ENCODE peak calls at places on chromosome 19, in six cellular contexts. K is prostate gland; X is activated CD8-positive, alpha-beta T cell treated with anti-CD3 and anti-CD28 coated beads for 36 hours; O is HEK293T; G is hypothalamus; V is stimulated activated CD8-positive, alpha-beta memory T cell treated with anti-CD3 and anti-CD28 coated beads, Interleukin-7, amount 100 ng/mL, for 1 hour. E is an unnamed sample.

GRCh38 chr19:3783660-3784584 is 2.3 kb downstream of the MATK start:
- DNase-seq in K (no peak), X (peak; percentile 71), O (no peak), G (no peak), V (no peak), E (peak; percentile 48)

GRCh38 chr19:18848860-18849661 is 17.3 kb downstream of the UPF1 start:
- DNase-seq in K (peak; percentile 61), X (no peak), O (no peak), G (peak; percentile 28), V (no peak), E (peak; percentile 47)

GRCh38 chr19:48513289-48514122 is 1.9 kb upstream of the LMTK3 start:
- DNase-seq in K (peak; percentile 72), X (peak; percentile 88), O (peak; percentile 81), G (peak; percentile 74), V (no peak), E (peak; percentile 75)

GRCh38 chr19:7605490-7606222 is 10.0 kb downstream of the CAMSAP3 start:
- DNase-seq in K (no peak), X (peak; percentile 63), O (peak; percentile 93), G (no peak), V (no peak), E (peak; percentile 94)

GRCh38 chr19:46616631-46617322 is 8.1 kb downstream of the PTGIR start:
- DNase-seq in K (peak; percentile 70), X (peak; percentile 90), O (peak; percentile 74), G (no peak), V (no peak), E (peak; percentile 67)

GRCh38 chr19:44111910-44112463 is 1.2 kb upstream of the ZNF225 start:
- DNase-seq in K (no peak), X (peak; percentile 41), O (no peak), G (no peak), V (no peak), E (peak; percentile 18)

GRCh38 chr19:12749938-12750521 is 1.6 kb upstream of the BEST2 start:
- DNase-seq in K (no peak), X (no peak), O (no peak), G (no peak), V (no peak), E (no peak)

GRCh38 chr19:4537953-4538600 is 1.8 kb downstream of the LRG1 start:
- DNase-seq in K (no peak), X (no peak), O (no peak), G (no peak), V (no peak), E (no peak)

GRCh38 chr19:35090160-35090794 is 25.3 kb upstream of the FXYD3 start:
- DNase-seq in K (peak; percentile 73), X (peak; percentile 66), O (peak; percentile 81), G (peak; percentile 21), V (no peak), E (peak; percentile 84)

GRCh38 chr19:33312065-33312464 is 9.7 kb upstream of the CEBPA start:
- DNase-seq in K (no peak), X (no peak), O (no peak), G (no peak), V (no peak), E (no peak)

GRCh38 chr19:18428837-18429674 is 8.9 kb downstream of the ISYNA1 start:
- DNase-seq in K (no peak), X (peak; percentile 92), O (peak; percentile 87), G (peak; percentile 54), V (peak; percentile 70), E (peak; percentile 92)

GRCh38 chr19:38417544-38418506 is 8.2 kb downstream of the RASGRP4 start:
- DNase-seq in K (no peak), X (peak; percentile 76), O (no peak), G (no peak), V (no peak), E (peak; percentile 91)

GRCh38 chr19:3373971-3374368 is 7.6 kb downstream of the NFIC start:
- DNase-seq in K (no peak), X (no peak), O (no peak), G (no peak), V (no peak), E (no peak)

GRCh38 chr19:44512326-44513298 is 12.3 kb upstream of the ZNF180 start:
- DNase-seq in K (no peak), X (peak; percentile 55), O (peak; percentile 60), G (no peak), V (no peak), E (peak; percentile 64)

GRCh38 chr19:45137179-45137761 is 23.5 kb downstream of the NKPD1 start:
- DNase-seq in K (no peak), X (no peak), O (no peak), G (no peak), V (no peak), E (no peak)

GRCh38 chr19:30854207-30854606 is 482.0 kb downstream of the ZNF536 start:
- DNase-seq in K (no peak), X (no peak), O (no peak), G (no peak), V (no peak), E (no peak)

GRCh38 chr19:32196690-32197420 is 148.6 kb upstream of the ZNF507 start:
- DNase-seq in K (no peak), X (no peak), O (no peak), G (no peak), V (no peak), E (no peak)

GRCh38 chr19:36528921-36529518 is 949 bp upstream of the ZNF260 start:
- DNase-seq in K (no peak), X (peak; percentile 79), O (peak; percentile 13), G (no peak), V (no peak), E (peak; percentile 37)

GRCh38 chr19:870963-871401 is 11.5 kb downstream of the CFD start:
- DNase-seq in K (no peak), X (no peak), O (no peak), G (peak; percentile 45), V (no peak), E (no peak)

GRCh38 chr19:40413291-40413994 is at the start of gene PRX:
- DNase-seq in K (no peak), X (no peak), O (no peak), G (no peak), V (no peak), E (peak; percentile 54)

GRCh38 chr19:57280913-57281425 is 684 bp downstream of the ZNF460 start:
- DNase-seq in K (no peak), X (peak; percentile 45), O (no peak), G (no peak), V (no peak), E (no peak)

GRCh38 chr19:48249502-48250014 is 6.2 kb downstream of the CARD8 start:
- DNase-seq in K (no peak), X (peak; percentile 95), O (no peak), G (no peak), V (peak; percentile 43), E (no peak)

GRCh38 chr19:49553451-49554271 is 25.9 kb downstream of the RCN3 start:
- DNase-seq in K (no peak), X (peak; percentile 81), O (no peak), G (no peak), V (no peak), E (no peak)

GRCh38 chr19:43464089-43464775 is 1.2 kb downstream of the LYPD3 start:
- DNase-seq in K (peak; percentile 78), X (no peak), O (peak; percentile 71), G (peak; percentile 53), V (peak; percentile 55), E (peak; percentile 86)

GRCh38 chr19:862529-863304 is 3.3 kb downstream of the CFD start:
- DNase-seq in K (no peak), X (peak; percentile 84), O (peak; percentile 51), G (no peak), V (peak; percentile 65), E (peak; percentile 91)

GRCh38 chr19:54694648-54695047 is 29.6 kb upstream of the KIR3DL3 start:
- DNase-seq in K (no peak), X (no peak), O (no peak), G (no peak), V (no peak), E (peak; percentile 28)

GRCh38 chr19:17590780-17591688 is 35.6 kb downstream of the COLGALT1 start:
- DNase-seq in K (no peak), X (no peak), O (no peak), G (no peak), V (no peak), E (no peak)

GRCh38 chr19:46350758-46351159 is 3.9 kb downstream of the PPP5C start:
- DNase-seq in K (no peak), X (peak; percentile 68), O (no peak), G (no peak), V (no peak), E (no peak)

GRCh38 chr19:52237771-52238400 is 31.5 kb upstream of the ZNF766 start:
- DNase-seq in K (peak; percentile 48), X (peak; percentile 68), O (no peak), G (peak; percentile 4), V (peak; percentile 37), E (peak; percentile 30)

GRCh38 chr19:55032170-55032569 is 5.9 kb downstream of the GP6 start:
- DNase-seq in K (no peak), X (no peak), O (no peak), G (no peak), V (no peak), E (no peak)

GRCh38 chr19:49347835-49348234 is 12.6 kb downstream of the CD37 start:
- DNase-seq in K (no peak), X (peak; percentile 42), O (peak; percentile 58), G (peak; percentile 7), V (no peak), E (peak; percentile 70)

GRCh38 chr19:13848811-13849241 is 28.1 kb upstream of the NANOS3 start:
- DNase-seq in K (no peak), X (no peak), O (no peak), G (no peak), V (no peak), E (no peak)

GRCh38 chr19:7535035-7535992 is at the start of gene PNPLA6:
- DNase-seq in K (peak; percentile 96), X (peak; percentile 97), O (peak; percentile 95), G (peak; percentile 92), V (peak; percentile 89), E (peak; percentile 91)

GRCh38 chr19:54189020-54189667 is at the start of gene MBOAT7:
- DNase-seq in K (no peak), X (no peak), O (no peak), G (no peak), V (no peak), E (no peak)

GRCh38 chr19:42421591-42422031 is 5.6 kb downstream of the LIPE start:
- DNase-seq in K (no peak), X (no peak), O (no peak), G (no peak), V (no peak), E (no peak)

E was measured in K562.